ENCODE peak calls at places on chromosomes 11 and 22, in six cellular contexts. V is prostate gland, A is stomach, D is heart left ventricle, F is upper lobe of left lung, S is esophagus squamous epithelium. P is an unnamed sample.
A peak's percentile ranks its signal among the peaks of the same experiment; 100 is the strongest.

GRCh38 chr11:78851883-78852586 is 277.4 kb upstream of the NARS2 start:
- DNase-seq in V (no peak), A (no peak), D (no peak), F (peak; percentile 58), S (no peak), P (no peak)

GRCh38 chr11:118820412-118821357 is 29.7 kb upstream of the DDX6 start:
- DNase-seq in V (peak; percentile 94), A (peak; percentile 81), D (peak; percentile 87), F (peak; percentile 89), S (no peak), P (peak; percentile 65)

GRCh38 chr11:131370090-131370751 is at the start of gene NTM:
- DNase-seq in V (peak; percentile 23), A (peak; percentile 44), D (no peak), F (peak; percentile 52), S (no peak), P (no peak)

GRCh38 chr22:49230194-49230577 is 597.5 kb downstream of the BRD1 start:
- DNase-seq in V (peak; percentile 2), A (no peak), D (no peak), F (no peak), S (no peak), P (peak; percentile 33)

GRCh38 chr22:22408731-22409696 is 99.5 kb downstream of the ZNF280B start:
- DNase-seq in V (no peak), A (no peak), D (no peak), F (no peak), S (no peak), P (no peak)

GRCh38 chr11:110774138-110775014 is 62.1 kb upstream of the ARHGAP20 start:
- DNase-seq in V (no peak), A (no peak), D (no peak), F (no peak), S (no peak), P (no peak)

GRCh38 chr22:27429476-27429875 is 372.1 kb downstream of the MN1 start:
- DNase-seq in V (no peak), A (no peak), D (no peak), F (no peak), S (no peak), P (no peak)

GRCh38 chr11:83195176-83195531 is 1.6 kb downstream of the ANKRD42 start:
- DNase-seq in V (no peak), A (no peak), D (no peak), F (no peak), S (no peak), P (no peak)

GRCh38 chr11:65422104-65422632 is 430 bp upstream of the NEAT1 start:
- DNase-seq in V (peak; percentile 96), A (peak; percentile 99), D (peak; percentile 100), F (peak; percentile 97), S (peak; percentile 78), P (peak; percentile 98)

GRCh38 chr11:10520562-10520961 is 20.4 kb downstream of the RNF141 start:
- DNase-seq in V (no peak), A (no peak), D (no peak), F (no peak), S (no peak), P (no peak)

GRCh38 chr22:31629741-31630184 is 32.3 kb downstream of the PISD start:
- DNase-seq in V (no peak), A (no peak), D (no peak), F (no peak), S (no peak), P (no peak)

GRCh38 chr22:19889951-19890350 is 35.3 kb upstream of the GNB1L start:
- DNase-seq in V (no peak), A (no peak), D (peak; percentile 61), F (no peak), S (no peak), P (peak; percentile 55)

GRCh38 chr11:124623861-124624525 is 1.3 kb downstream of the TBRG1 start:
- DNase-seq in V (no peak), A (no peak), D (no peak), F (no peak), S (no peak), P (no peak)

GRCh38 chr11:117481036-117481435 is 153.4 kb downstream of the CEP164 start:
- DNase-seq in V (no peak), A (no peak), D (no peak), F (no peak), S (no peak), P (no peak)

GRCh38 chr11:134207538-134208239 is 16.1 kb downstream of the NCAPD3 start:
- DNase-seq in V (no peak), A (peak; percentile 57), D (no peak), F (peak; percentile 36), S (no peak), P (no peak)

GRCh38 chr11:69683764-69684333 is 8.7 kb upstream of the LTO1 start:
- DNase-seq in V (no peak), A (peak; percentile 42), D (no peak), F (no peak), S (no peak), P (no peak)

DNA sequence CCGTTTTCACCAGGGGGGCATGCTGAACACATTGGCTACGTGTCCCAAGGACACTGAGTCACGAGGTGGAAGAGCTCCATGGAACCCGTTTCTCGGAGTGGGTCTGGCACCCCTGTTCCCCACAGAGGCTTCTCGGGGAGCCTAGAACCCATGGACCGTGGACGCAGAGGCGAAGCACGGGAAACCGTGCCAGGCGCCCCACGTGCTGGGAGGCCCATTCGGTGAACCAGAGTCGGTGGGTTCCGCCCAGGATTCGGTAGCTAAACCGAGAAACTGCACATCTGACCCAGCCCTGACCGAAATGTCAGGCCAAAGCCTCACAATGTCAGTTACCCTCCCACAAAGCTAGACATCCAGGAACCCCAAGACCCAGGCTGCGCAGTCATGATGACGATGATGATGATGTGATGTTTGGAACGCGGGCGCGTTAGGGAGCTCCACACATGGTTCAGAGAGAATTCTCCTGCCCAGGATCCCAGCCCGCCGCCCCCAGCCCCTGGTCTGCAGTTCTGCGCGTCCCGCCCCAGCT is 28.5 kb upstream of the WNT11 start:
- DNase-seq in V (no peak), A (peak; percentile 26), D (peak; percentile 73), F (no peak), S (no peak), P (no peak)
- H3K4me3 ChIP-seq in V (peak overlapping the region; percentile 77), A (peak overlapping the region; percentile 94), D (peak overlapping the region; percentile 80), F (peak overlapping the region; percentile 86), S (peak overlapping the region; percentile 62), P (peak overlapping the region; percentile 63)

DNA sequence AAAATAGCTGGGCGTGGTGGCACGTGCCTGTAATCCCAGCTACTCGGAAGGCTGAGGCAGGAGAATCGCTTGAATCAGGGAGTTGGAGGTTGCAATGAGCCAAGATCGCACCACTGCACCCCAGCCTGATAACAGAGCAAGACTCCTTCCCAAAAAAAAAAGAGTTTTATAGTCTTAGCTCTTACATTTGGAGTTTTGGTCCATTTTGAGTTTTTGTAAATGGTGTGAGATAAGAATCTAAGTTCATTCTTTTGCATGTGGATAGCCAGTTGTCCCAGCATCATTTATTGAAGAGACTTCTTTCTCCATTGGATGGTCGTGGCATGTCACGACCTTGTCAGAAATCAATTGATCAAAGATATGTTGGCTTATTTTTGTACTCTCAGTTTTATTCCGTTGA is 34.6 kb downstream of the RNF121 start:
- DNase-seq in V (no peak), A (no peak), D (no peak), F (no peak), S (no peak), P (no peak)
- TF ChIP-seq POLR2A in V (no peak), A (no peak), D (no peak), F (no peak), S (no peak), P (no peak)

DNA sequence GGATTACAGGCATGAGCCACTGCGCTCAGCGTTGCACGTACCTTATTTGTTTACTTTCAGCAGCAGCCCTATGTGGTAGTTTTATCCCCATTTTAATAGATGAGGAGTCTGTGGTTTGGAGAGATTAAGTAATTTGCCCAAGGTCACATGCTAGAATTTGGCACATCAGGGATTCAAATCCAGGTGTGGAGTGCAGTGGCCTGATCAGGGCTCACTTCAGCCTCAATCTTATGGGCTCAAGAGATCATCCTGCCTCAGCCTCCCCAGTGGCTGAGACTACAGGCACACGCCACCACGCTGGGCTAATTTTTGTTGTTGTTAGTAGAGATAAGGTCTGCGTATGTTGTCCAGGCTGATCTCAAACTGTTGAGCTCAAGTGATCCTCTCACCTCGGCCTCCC is 18.5 kb upstream of the SPTBN2 start:
- DNase-seq in V (no peak), A (no peak), D (no peak), F (no peak), S (no peak), P (no peak)
- H3K4me3 ChIP-seq in V (no peak overlapping the region), A (no peak overlapping the region), D (no peak overlapping the region), F (no peak overlapping the region), S (no peak overlapping the region), P (no peak overlapping the region)

GRCh38 chr11:59106363-59107336 is at the start of gene FAM111B:
- DNase-seq in V (peak; percentile 93), A (peak; percentile 86), D (peak; percentile 81), F (peak; percentile 88), S (peak; percentile 9), P (peak; percentile 86)
- TF ChIP-seq POLR2A in V (no peak), A (no peak), D (no peak), F (no peak), S (no peak), P (no peak)